ENCODE peak calls at places on chromosomes 11 and 22, in six cellular contexts. W, P, E, R, M and D are unnamed samples.

GRCh38 chr11:83172551-83172950 is 15.6 kb downstream of the PCF11 start:
- ATAC-seq in W (no peak), P (no peak), E (no peak), R (no peak), M (peak), D (no peak)

GRCh38 chr11:28836285-28837081 is 728.3 kb downstream of the METTL15 start:
- ATAC-seq in W (peak), P (no peak), E (peak), R (no peak), M (no peak), D (no peak)

GRCh38 chr22:35315855-35316745 is 16.4 kb downstream of the TOM1 start:
- ATAC-seq in W (no peak), P (no peak), E (no peak), R (no peak), M (no peak), D (no peak)

GRCh38 chr22:40691532-40691931 is 12.2 kb downstream of the MCHR1 start:
- ATAC-seq in W (no peak), P (no peak), E (no peak), R (no peak), M (no peak), D (no peak)

GRCh38 chr11:114085965-114086364 is 26.5 kb downstream of the ZBTB16 start:
- ATAC-seq in W (no peak), P (peak), E (no peak), R (no peak), M (no peak), D (no peak)

GRCh38 chr22:16988257-16988656 is 19.8 kb downstream of the GAB4 start:
- ATAC-seq in W (no peak), P (no peak), E (no peak), R (peak), M (no peak), D (no peak)

GRCh38 chr11:128867277-128867676 is at the start of gene KCNJ1:
- ATAC-seq in W (no peak), P (no peak), E (no peak), R (no peak), M (no peak), D (no peak)

GRCh38 chr22:37082251-37082650 is 27.3 kb downstream of the TMPRSS6 start:
- ATAC-seq in W (no peak), P (no peak), E (no peak), R (no peak), M (no peak), D (no peak)

GRCh38 chr11:46669606-46670243 is 30.7 kb downstream of the ARHGAP1 start:
- ATAC-seq in W (peak), P (no peak), E (peak), R (peak), M (peak), D (no peak)

GRCh38 chr11:6022954-6023353 is 7.6 kb downstream of the OR56A1 start:
- ATAC-seq in W (peak), P (no peak), E (peak), R (peak), M (peak), D (no peak)

GRCh38 chr11:105052487-105052886 is 7.4 kb upstream of the CARD16 start:
- ATAC-seq in W (no peak), P (no peak), E (no peak), R (no peak), M (no peak), D (no peak)

GRCh38 chr11:7555067-7555699 is 41.4 kb downstream of the PPFIBP2 start:
- ATAC-seq in W (no peak), P (peak), E (no peak), R (no peak), M (no peak), D (no peak)

GRCh38 chr11:57380975-57381374 is at the start of gene PRG3:
- ATAC-seq in W (peak), P (no peak), E (no peak), R (peak), M (no peak), D (no peak)

GRCh38 chr11:46942172-46942571 is 5.6 kb downstream of the CSTPP1 start:
- ATAC-seq in W (no peak), P (peak), E (no peak), R (no peak), M (no peak), D (no peak)

GRCh38 chr11:79321282-79321681 is 119.5 kb downstream of the TENM4 start:
- ATAC-seq in W (no peak), P (no peak), E (no peak), R (no peak), M (no peak), D (no peak)

GRCh38 chr11:6402561-6402981 is 12.3 kb downstream of the SMPD1 start:
- ATAC-seq in W (no peak), P (no peak), E (peak), R (peak), M (peak), D (no peak)

GRCh38 chr11:3136542-3137455 is 28.3 kb downstream of the OSBPL5 start:
- ATAC-seq in W (peak), P (no peak), E (no peak), R (no peak), M (no peak), D (no peak)

GRCh38 chr11:4546876-4547275 is 1.9 kb downstream of the OR52M1 start:
- ATAC-seq in W (peak), P (no peak), E (no peak), R (no peak), M (no peak), D (no peak)

DNA sequence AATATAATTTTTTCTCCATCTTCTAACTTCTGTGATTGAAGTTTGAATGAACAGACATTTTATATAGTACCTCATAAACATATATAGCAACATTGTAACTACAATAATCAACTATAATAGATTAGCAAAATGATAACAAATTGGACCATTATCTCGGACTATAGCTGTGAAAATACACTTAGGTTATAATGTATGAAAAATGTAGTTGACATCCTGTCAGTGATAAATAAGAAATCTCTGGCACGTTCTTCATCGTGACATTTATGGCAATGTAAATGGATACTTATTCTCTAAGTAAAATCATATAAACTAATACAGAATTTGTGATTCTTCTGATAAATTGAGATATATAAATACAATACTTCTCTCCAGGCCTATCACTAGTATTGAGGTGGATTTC is 333.3 kb downstream of the GUCY1A2 start:
- ATAC-seq in W (no peak), P (no peak), E (no peak), R (no peak), M (no peak), D (no peak)
- TF ChIP-seq EP300 in W (no peak), P (no peak), E (no peak), R (no peak), M (no peak), D (no peak)

DNA sequence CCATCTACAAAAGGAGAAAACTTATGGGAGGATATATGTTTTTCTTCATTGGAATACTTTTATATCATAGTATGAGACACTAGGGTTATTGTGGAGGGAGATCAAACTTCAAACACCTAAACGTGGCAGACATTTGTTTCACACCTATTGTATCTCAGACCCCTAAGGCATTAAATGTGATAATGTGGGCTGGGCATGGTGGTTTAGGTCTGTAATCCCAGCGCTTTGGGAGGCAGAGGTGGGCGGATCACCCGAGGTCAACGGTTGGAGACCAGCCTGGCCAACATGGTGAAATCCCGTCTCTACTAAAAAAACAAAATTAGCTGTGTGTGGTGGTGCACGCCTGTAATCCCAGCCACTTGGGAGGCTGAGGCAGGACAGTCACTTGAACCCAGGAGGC is 75.5 kb downstream of the PRR5L start:
- ATAC-seq in W (no peak), P (no peak), E (no peak), R (no peak), M (no peak), D (no peak)
- TF ChIP-seq EP300 in W (no peak), P (no peak), E (no peak), R (no peak), M (no peak), D (no peak)

DNA sequence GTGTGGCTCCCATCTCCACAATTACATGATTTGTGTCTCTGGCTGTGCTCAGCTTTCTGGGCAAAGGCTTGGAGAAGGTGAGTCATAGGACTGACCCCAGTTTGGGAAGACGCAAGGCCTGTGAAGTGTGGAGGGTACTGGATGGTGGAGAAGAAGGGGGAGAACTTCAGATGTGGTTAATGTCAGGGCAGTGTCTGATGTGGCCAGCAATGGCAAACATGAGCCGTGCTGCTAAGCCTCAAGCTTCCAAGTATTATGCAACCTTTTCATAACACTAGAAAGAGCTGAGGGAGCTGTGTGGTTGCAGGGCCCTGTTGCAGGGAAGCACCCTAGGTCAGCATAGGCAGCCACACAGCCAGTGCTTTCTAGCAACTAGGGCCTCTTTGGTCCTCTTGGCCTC is 110.9 kb downstream of the NTM start:
- ATAC-seq in W (no peak), P (no peak), E (no peak), R (no peak), M (no peak), D (peak)
- TF ChIP-seq EP300 in W (no peak), P (no peak), E (no peak), R (no peak), M (no peak), D (no peak)

GRCh38 chr11:97060184-97060583 is 670.4 kb downstream of the JRKL start:
- ATAC-seq in W (no peak), P (peak), E (no peak), R (no peak), M (no peak), D (no peak)
- TF ChIP-seq EP300 in W (no peak), P (no peak), E (no peak), R (no peak), M (no peak), D (no peak)

DNA sequence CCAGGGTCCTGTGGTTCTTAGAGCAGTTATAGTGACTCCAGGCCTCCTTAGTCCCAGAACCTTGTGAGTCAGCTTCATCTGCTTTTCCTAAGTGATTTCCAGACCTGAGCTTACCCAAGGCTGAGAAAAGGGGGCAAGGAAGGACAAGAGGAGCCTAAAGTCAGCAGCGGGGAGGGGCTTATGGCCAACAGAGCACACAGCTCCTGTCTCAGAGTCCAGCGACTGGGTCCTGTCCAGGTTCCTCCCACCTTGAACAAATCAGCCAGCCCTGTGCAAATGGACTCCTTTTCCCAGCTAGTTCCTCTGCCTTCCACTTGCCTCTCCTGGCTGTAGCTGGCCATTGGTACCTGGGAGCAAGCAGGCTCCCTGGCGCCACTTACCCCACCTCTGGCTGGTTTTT is 10.9 kb downstream of the BACE1 start:
- ATAC-seq in W (no peak), P (no peak), E (peak), R (no peak), M (no peak), D (no peak)
- TF ChIP-seq EP300 in W (no peak), P (no peak), E (no peak), R (no peak), M (no peak), D (no peak)

GRCh38 chr11:17646451-17647145 is 72.8 kb upstream of the MYOD1 start:
- ATAC-seq in W (no peak), P (no peak), E (no peak), R (no peak), M (no peak), D (no peak)
- TF ChIP-seq EP300 in W (no peak), P (no peak), E (no peak), R (no peak), M (no peak), D (no peak)

GRCh38 chr11:10539339-10539738 is 1.6 kb downstream of the RNF141 start:
- ATAC-seq in W (no peak), P (no peak), E (no peak), R (no peak), M (no peak), D (no peak)

GRCh38 chr11:10538924-10539323 is 2.1 kb downstream of the RNF141 start:
- ATAC-seq in W (no peak), P (no peak), E (no peak), R (no peak), M (no peak), D (no peak)

GRCh38 chr11:10542776-10543175 is 1.8 kb upstream of the RNF141 start:
- ATAC-seq in W (no peak), P (no peak), E (no peak), R (no peak), M (no peak), D (no peak)

GRCh38 chr11:10540546-10540914 is 457 bp downstream of the RNF141 start:
- ATAC-seq in W (peak), P (peak), E (peak), R (peak), M (peak), D (peak)

DNA sequence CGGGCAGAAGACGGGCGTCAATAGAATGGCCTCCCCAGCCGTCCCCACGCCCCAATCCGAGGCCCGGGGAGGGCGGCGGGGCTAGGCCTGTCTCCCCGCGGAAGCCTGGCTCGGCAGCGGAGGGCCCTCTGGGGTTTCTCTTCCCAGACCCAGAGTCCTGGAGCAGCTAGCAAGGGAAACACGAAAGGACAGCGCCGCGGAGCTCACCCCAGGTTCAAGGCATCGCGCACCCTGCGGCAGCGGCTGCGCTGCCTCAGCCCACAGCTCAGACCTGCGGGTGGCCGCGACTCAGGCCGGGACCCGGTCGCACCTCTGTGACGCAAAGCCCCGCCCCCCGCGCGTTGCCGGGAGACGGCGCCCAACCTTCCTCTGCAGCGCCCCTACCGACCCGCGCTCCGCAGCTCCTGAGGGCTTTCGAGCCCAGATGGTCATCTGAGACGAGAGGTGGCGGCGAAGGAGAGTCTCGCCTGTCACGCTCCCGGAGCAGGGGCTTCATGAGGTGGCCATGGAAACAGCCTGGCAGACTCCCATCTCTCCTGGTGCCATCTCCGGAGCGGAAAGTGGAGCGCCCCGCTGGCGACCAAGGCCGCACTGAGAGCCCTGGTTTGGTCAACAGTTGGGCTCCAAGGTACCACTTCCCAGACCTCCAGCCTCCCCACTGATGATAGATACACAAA is at the start of gene RNF141:
- ATAC-seq in W (peak), P (peak), E (peak), R (peak), M (peak), D (peak)
- TF ChIP-seq EP300 in W (no peak), P (no peak), E (no peak), R (no peak), M (no peak), D (no peak)